ENCODE peak calls at places on chromosomes 1 and 21, in four cellular contexts. C, M, E and R are unnamed samples.

GRCh38 chr1:40185951-40186864 is 25.0 kb downstream of the RLF start:
- DNase-seq in C (no peak), M (peak; percentile 23), E (no peak), R (no peak)

GRCh38 chr1:222657899-222658298 is 40.0 kb downstream of the MIA3 start:
- DNase-seq in C (no peak), M (no peak), E (no peak), R (no peak)

GRCh38 chr1:63327417-63328139 is 5.2 kb downstream of the FOXD3 start:
- DNase-seq in C (peak; percentile 50), M (no peak), E (no peak), R (peak; percentile 88)

GRCh38 chr1:208243522-208243850 is 698 bp downstream of the PLXNA2 start:
- DNase-seq in C (no peak), M (no peak), E (no peak), R (no peak)

GRCh38 chr1:24526940-24527542 is 24.4 kb downstream of the RCAN3 start:
- DNase-seq in C (no peak), M (no peak), E (no peak), R (no peak)

GRCh38 chr1:231519166-231519565 is 9.3 kb upstream of the TSNAX start:
- DNase-seq in C (no peak), M (no peak), E (no peak), R (no peak)

GRCh38 chr1:19028110-19028509 is 71.6 kb upstream of the IFFO2 start:
- DNase-seq in C (no peak), M (no peak), E (no peak), R (no peak)

GRCh38 chr1:160062134-160062533 is 7.8 kb downstream of the KCNJ10 start:
- DNase-seq in C (no peak), M (no peak), E (no peak), R (no peak)

GRCh38 chr1:150552692-150553278 is 3.6 kb downstream of the ADAMTSL4 start:
- DNase-seq in C (no peak), M (no peak), E (no peak), R (no peak)

GRCh38 chr21:35072960-35073359 is 23.9 kb upstream of the RUNX1 start:
- DNase-seq in C (peak; percentile 46), M (no peak), E (no peak), R (peak; percentile 38)

GRCh38 chr1:191358724-191359123 is 799.5 kb upstream of the RGS18 start:
- DNase-seq in C (no peak), M (no peak), E (no peak), R (no peak)

GRCh38 chr21:36291509-36291908 is 28.5 kb upstream of the MORC3 start:
- DNase-seq in C (no peak), M (no peak), E (no peak), R (no peak)

GRCh38 chr1:44144962-44145756 is 3.7 kb upstream of the KLF18 start:
- DNase-seq in C (no peak), M (no peak), E (no peak), R (no peak)

GRCh38 chr1:47436304-47436978 is 1.4 kb upstream of the FOXD2 start:
- DNase-seq in C (peak; percentile 69), M (peak; percentile 78), E (peak; percentile 19), R (peak; percentile 77)

GRCh38 chr1:15106608-15107007 is 46.9 kb upstream of the TMEM51 start:
- DNase-seq in C (no peak), M (no peak), E (no peak), R (no peak)

GRCh38 chr1:201044119-201044518 is 20.6 kb upstream of the KIF21B start:
- DNase-seq in C (no peak), M (no peak), E (no peak), R (no peak)

GRCh38 chr1:44170281-44170823 is 28.9 kb upstream of the KLF18 start:
- DNase-seq in C (no peak), M (no peak), E (no peak), R (no peak)

GRCh38 chr1:2414297-2414958 is 2.1 kb upstream of the PEX10 start:
- DNase-seq in C (peak; percentile 76), M (peak; percentile 89), E (peak; percentile 69), R (peak; percentile 93)

GRCh38 chr1:244968431-244968830 is 104.1 kb upstream of the HNRNPU start:
- DNase-seq in C (no peak), M (no peak), E (no peak), R (no peak)

GRCh38 chr1:27331426-27331825 is 9.5 kb downstream of the TMEM222 start:
- DNase-seq in C (no peak), M (no peak), E (no peak), R (no peak)

GRCh38 chr1:191888996-191889622 is 269.2 kb upstream of the RGS18 start:
- DNase-seq in C (no peak), M (no peak), E (no peak), R (no peak)

GRCh38 chr1:201006450-201006849 is 17.1 kb downstream of the KIF21B start:
- DNase-seq in C (no peak), M (no peak), E (no peak), R (no peak)

GRCh38 chr21:21175798-21176334 is 177.7 kb downstream of the NCAM2 start:
- DNase-seq in C (no peak), M (no peak), E (no peak), R (no peak)